ENCODE peak calls at places on chromosomes 4 and X, in four cellular contexts. A, C, B and G are unnamed samples.

GRCh38 chr4:144787365-144788263 is 141.7 kb downstream of the HHIP start:
- DNase-seq in A (no peak), C (peak), B (no peak), G (no peak)

GRCh38 chr4:150224896-150225591 is 146.8 kb downstream of the DCLK2 start:
- DNase-seq in A (no peak), C (no peak), B (no peak), G (no peak)

GRCh38 chrX:78133561-78133960 is 5.9 kb downstream of the TAF9B start:
- DNase-seq in A (no peak), C (no peak), B (no peak), G (no peak)

GRCh38 chrX:143240658-143241057 is 214.9 kb downstream of the SPANXN4 start:
- DNase-seq in A (no peak), C (no peak), B (no peak), G (no peak)

GRCh38 chrX:139327355-139327754 is 203.2 kb upstream of the F9 start:
- DNase-seq in A (no peak), C (no peak), B (no peak), G (no peak)

GRCh38 chrX:73134741-73135140 is 55.4 kb upstream of the PABPC1L2A start:
- DNase-seq in A (no peak), C (no peak), B (no peak), G (no peak)

GRCh38 chrX:93673056-93673868 is at the start of gene NAP1L3:
- DNase-seq in A (peak), C (peak), B (no peak), G (peak)

GRCh38 chr4:151462554-151462953 is 53.6 kb downstream of the FHIP1A start:
- DNase-seq in A (no peak), C (no peak), B (no peak), G (no peak)

GRCh38 chr4:124535004-124535403 is 177.5 kb downstream of the ANKRD50 start:
- DNase-seq in A (no peak), C (no peak), B (no peak), G (no peak)

GRCh38 chr4:16140520-16141249 is 56.9 kb upstream of the PROM1 start:
- DNase-seq in A (no peak), C (peak), B (no peak), G (no peak)

GRCh38 chrX:38107028-38107427 is 100.7 kb downstream of the SYTL5 start:
- DNase-seq in A (no peak), C (no peak), B (no peak), G (no peak)

GRCh38 chr4:30842142-30842541 is 122.0 kb downstream of the PCDH7 start:
- DNase-seq in A (no peak), C (no peak), B (no peak), G (no peak)

GRCh38 chrX:13387656-13388421 is 68.0 kb upstream of the ATXN3L start:
- DNase-seq in A (no peak), C (no peak), B (no peak), G (no peak)

GRCh38 chr4:38678078-38678477 is 14.1 kb downstream of the KLF3 start:
- DNase-seq in A (no peak), C (peak), B (peak), G (no peak)

GRCh38 chr4:7324651-7325121 is 110.0 kb downstream of the PSAPL1 start:
- DNase-seq in A (no peak), C (no peak), B (no peak), G (peak)

GRCh38 chr4:4735870-4736269 is 123.6 kb upstream of the MSX1 start:
- DNase-seq in A (no peak), C (no peak), B (no peak), G (no peak)

GRCh38 chr4:26687728-26688127 is 103.8 kb downstream of the TBC1D19 start:
- DNase-seq in A (no peak), C (no peak), B (no peak), G (no peak)

GRCh38 chr4:81335221-81335912 is 120.3 kb upstream of the PRKG2 start:
- DNase-seq in A (no peak), C (no peak), B (no peak), G (no peak)

GRCh38 chr4:26048378-26048882 is 134.4 kb downstream of the SMIM20 start:
- DNase-seq in A (no peak), C (peak), B (no peak), G (no peak)

GRCh38 chrX:85108165-85108564 is 104.5 kb downstream of the APOOL start:
- DNase-seq in A (no peak), C (no peak), B (no peak), G (no peak)

GRCh38 chrX:44785652-44786051 is 58.2 kb upstream of the DUSP21 start:
- DNase-seq in A (no peak), C (no peak), B (no peak), G (no peak)

GRCh38 chrX:8913665-8914409 is 112.7 kb upstream of the FAM9A start:
- DNase-seq in A (no peak), C (no peak), B (no peak), G (no peak)

GRCh38 chrX:118726887-118727685 is at the start of gene IL13RA1:
- DNase-seq in A (peak), C (peak), B (peak), G (peak)
- TF ChIP-seq POLR2AphosphoS5 in A (no peak), C (peak), B (peak), G (peak)

DNA sequence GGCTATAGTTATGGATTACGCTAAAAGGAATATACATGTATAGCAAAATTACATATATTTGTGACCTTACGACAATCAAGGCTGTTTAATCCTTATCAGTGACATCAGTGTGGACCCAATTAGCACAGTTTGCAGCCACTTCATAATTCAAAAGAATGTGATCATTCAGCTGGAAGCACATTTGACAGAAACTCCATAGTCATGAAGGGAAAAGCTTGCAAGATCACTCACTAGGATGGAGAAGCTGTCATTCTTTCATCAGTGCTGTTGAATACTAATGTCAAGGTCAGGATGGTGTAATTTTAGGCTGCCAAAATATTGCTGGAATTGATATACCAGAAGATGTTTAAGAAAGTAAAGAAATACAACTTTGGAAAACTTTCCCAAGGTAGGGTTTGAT is 1074.8 kb upstream of the TENM3 start:
- DNase-seq in A (no peak), C (no peak), B (no peak), G (no peak)
- TF ChIP-seq POLR2AphosphoS5 in A (no peak), C (no peak), B (no peak), G (no peak)

GRCh38 chrX:50475208-50475607 is 4.6 kb upstream of the DGKK start:
- DNase-seq in A (no peak), C (no peak), B (no peak), G (no peak)

GRCh38 chrX:50471390-50471789 is 765 bp upstream of the DGKK start:
- DNase-seq in A (no peak), C (no peak), B (no peak), G (no peak)

GRCh38 chrX:50469206-50469605 is 1.4 kb downstream of the DGKK start:
- DNase-seq in A (no peak), C (no peak), B (no peak), G (no peak)

DNA sequence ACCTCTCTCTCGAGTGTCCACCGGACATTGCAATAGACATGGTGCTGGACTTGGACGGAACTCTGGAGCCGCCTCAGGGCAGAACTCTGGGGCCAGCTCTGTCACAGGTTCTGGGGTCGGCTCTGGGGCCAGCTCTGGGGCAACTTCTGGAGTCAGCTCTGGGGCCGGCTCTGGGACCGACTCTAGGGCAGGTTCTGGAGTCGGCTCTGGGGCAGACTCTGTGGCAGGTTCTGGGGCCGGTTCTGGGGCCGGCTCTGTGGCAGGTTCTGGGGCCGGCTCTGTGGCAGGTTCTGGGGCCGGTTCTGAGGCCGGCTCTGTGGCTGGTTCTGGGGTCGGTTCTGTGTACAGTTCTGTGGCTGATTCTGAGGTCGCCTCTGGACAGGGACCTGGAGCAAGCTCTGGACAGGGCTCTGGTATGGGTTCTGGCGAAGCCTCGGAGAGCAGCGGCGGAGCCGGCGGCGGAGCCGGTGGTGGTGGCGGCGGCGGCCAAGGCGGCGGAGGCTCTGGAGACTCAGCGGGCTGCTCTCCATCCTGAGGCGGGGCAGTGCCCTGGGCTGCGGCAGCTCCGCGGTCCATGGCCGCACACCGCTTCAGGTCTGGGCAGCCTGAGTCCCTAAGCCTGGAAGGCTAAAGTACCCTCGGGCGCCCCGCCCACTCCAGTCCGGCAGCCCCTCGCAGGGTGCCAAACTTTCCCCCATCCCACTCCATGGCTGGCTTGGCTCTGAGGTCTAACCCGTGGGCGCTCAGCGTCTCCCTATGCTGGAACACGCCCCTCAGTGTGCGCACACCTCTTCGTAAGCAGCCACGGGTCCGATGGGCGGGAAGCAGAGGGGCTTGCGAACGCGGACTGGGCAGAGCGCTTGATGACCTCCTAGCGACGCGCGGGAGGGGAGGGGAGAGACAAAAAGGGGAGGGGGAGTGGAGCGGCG is at the start of gene DGKK:
- DNase-seq in A (no peak), C (no peak), B (no peak), G (peak)
- TF ChIP-seq POLR2AphosphoS5 in A (no peak), C (no peak), B (no peak), G (no peak)

GRCh38 chr4:10002278-10002677 is 19.0 kb downstream of the SLC2A9 start:
- DNase-seq in A (no peak), C (no peak), B (no peak), G (no peak)
- TF ChIP-seq POLR2AphosphoS5 in A (no peak), C (no peak), B (no peak), G (no peak)

GRCh38 chr4:1683371-1683902 is 676 bp downstream of the FAM53A start:
- DNase-seq in A (no peak), C (peak), B (no peak), G (no peak)

GRCh38 chr4:1682860-1683259 is 1.3 kb downstream of the FAM53A start:
- DNase-seq in A (no peak), C (no peak), B (no peak), G (peak)

GRCh38 chr4:1685604-1686150 is 1.6 kb upstream of the FAM53A start:
- DNase-seq in A (no peak), C (no peak), B (no peak), G (no peak)

GRCh38 chr4:1684756-1685603 is 867 bp upstream of the FAM53A start:
- DNase-seq in A (no peak), C (no peak), B (no peak), G (peak)

GRCh38 chr4:1683903-1684755 is at the start of gene FAM53A:
- DNase-seq in A (peak), C (peak), B (peak), G (peak)
- TF ChIP-seq POLR2AphosphoS5 in A (no peak), C (peak), B (peak), G (peak)

GRCh38 chr4:102301167-102301566 is 44.1 kb downstream of the SLC39A8 start:
- DNase-seq in A (no peak), C (no peak), B (no peak), G (no peak)

GRCh38 chr4:102299708-102300107 is 45.6 kb downstream of the SLC39A8 start:
- DNase-seq in A (no peak), C (peak), B (no peak), G (no peak)

GRCh38 chr4:102302762-102303161 is 42.5 kb downstream of the SLC39A8 start:
- DNase-seq in A (no peak), C (no peak), B (no peak), G (no peak)

GRCh38 chr4:102295153-102295862 is 50.0 kb downstream of the SLC39A8 start:
- DNase-seq in A (no peak), C (no peak), B (peak), G (no peak)

DNA sequence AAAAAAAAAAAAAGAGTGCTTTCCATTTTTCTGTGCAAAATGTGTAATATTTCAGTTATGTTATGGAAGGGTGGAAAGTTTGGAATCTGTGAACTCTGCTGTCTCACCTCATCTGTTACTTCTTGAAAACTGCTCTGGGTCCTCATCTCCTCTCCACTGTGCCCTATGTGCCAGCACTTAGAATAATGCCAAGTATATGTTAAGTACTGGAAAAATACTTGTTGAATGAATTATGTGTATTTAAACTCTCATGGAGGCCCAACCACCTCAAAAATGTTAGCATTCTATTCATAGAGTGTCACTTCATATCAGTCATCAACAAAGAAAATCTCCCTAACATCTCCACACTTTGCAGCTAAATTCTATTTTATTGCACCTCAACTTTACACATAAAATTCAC is 46.0 kb downstream of the SLC39A8 start:
- DNase-seq in A (no peak), C (no peak), B (no peak), G (no peak)
- TF ChIP-seq POLR2AphosphoS5 in A (no peak), C (no peak), B (no peak), G (no peak)

DNA sequence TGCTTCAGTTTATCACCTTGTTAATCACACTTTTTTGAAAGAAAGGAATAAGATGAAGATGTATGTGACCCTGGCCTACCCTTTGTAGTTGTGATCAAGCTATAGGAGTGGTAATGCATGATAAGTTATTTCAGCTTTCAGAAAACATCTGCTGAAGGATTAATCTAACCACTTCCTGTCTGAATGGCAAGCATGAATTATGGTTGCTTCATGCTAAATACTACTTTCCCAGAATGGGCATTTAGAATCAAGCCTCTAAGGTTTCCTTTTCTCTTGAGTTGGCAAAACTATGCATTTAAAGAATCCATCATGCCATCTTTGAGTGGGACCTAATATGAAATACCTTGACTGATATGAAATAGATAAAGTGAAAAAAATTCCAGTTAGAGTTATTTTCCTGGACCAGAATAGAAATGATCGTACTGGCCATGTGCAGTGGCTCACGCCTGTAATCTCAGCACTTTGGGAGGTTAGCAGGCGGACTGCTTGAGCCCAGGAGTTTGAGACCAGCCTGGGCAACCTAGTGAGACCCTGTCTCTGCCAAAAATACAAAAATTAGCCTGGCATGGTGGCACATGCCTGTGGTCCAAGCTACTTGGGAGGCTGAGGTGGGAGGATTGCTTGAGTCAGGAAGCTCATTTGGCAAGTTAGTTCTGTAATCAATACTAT is 59.1 kb downstream of the ANXA3 start:
- DNase-seq in A (no peak), C (peak), B (no peak), G (no peak)
- TF ChIP-seq POLR2AphosphoS5 in A (no peak), C (no peak), B (no peak), G (no peak)

DNA sequence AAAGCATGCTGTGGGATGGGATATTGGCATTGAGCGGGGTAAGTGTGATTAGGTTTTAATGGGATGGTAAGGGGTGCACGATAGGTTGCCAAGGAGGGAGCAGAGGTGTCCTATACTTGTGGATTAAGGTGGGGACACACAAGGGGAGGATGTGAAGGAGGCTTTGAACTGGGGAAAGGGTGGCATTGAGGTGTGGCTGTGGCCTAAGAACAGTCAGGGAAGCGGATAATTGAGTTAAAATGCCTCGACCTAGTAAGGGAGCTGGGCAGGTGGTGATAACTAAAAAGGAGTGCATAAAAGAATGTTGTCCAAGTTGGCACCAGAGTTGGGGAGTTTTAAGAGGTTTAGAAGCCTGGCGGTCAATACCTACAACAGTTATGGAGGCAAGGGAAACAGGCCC is 17.5 kb downstream of the KLKB1 start:
- DNase-seq in A (no peak), C (no peak), B (no peak), G (no peak)
- TF ChIP-seq POLR2AphosphoS5 in A (no peak), C (no peak), B (no peak), G (no peak)

GRCh38 chrX:107672955-107673378 is 44.7 kb downstream of the PRPS1 start:
- DNase-seq in A (peak), C (peak), B (peak), G (peak)
- TF ChIP-seq POLR2AphosphoS5 in A (no peak), C (no peak), B (peak), G (peak)

DNA sequence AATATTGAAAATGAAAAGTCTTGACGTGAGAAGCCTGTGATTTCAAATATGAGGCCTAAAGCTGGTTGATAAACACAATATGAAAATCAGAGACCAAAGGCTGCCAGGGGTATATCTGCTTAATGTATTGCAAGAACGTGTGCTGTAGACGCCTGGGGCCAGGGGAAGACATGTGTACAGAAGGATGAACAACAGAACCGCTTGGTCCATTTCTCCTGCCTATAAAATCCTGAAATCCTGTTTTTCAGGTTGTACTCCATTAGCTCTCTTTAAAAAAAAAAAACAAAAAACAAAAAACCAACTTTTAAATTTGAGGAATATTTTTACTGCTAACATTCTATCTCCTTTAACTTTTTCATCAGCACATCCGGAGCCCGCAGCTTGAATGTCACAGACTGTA is 109.2 kb downstream of the STOX2 start:
- DNase-seq in A (no peak), C (no peak), B (no peak), G (no peak)
- TF ChIP-seq POLR2AphosphoS5 in A (no peak), C (no peak), B (no peak), G (no peak)